ENCODE peak calls at places on chromosomes 13 and 19, in four cellular contexts. A is SK-N-SH, U is GM12878, Z is K562. N is an unnamed sample.

GRCh38 chr13:50357586-50358118 is 342.4 kb downstream of the KCNRG start:
- DNase-seq in Z (peak), U (no peak), A (no peak), N (no peak)

GRCh38 chr13:98564204-98564603 is 12.7 kb downstream of the STK24 start:
- DNase-seq in U (no peak), Z (no peak), A (no peak), N (no peak)

GRCh38 chr19:3880471-3881271 is at the start of gene ATCAY:
- DNase-seq in Z (no peak), A (peak), U (no peak), N (no peak)

GRCh38 chr19:4970558-4971423 is 1.9 kb downstream of the KDM4B start:
- DNase-seq in Z (peak), A (peak), U (no peak), N (peak)

GRCh38 chr19:12364391-12365093 is 941 bp downstream of the ZNF442 start:
- DNase-seq in A (peak), Z (peak), U (no peak), N (no peak)

GRCh38 chr13:111122056-111122455 is 6.9 kb downstream of the ARHGEF7 start:
- DNase-seq in A (no peak), Z (no peak), U (no peak), N (no peak)

GRCh38 chr13:32086366-32086765 is 54.8 kb downstream of the FRY start:
- DNase-seq in Z (no peak), U (no peak), A (no peak), N (no peak)

GRCh38 chr13:57740719-57741118 is 109.2 kb downstream of the PCDH17 start:
- DNase-seq in Z (no peak), A (peak), U (no peak), N (no peak)

GRCh38 chr13:36998624-36999041 is 507 bp downstream of the ALG5 start:
- DNase-seq in A (peak), U (no peak), Z (peak), N (no peak)

GRCh38 chr19:5255602-5256231 is 84.9 kb downstream of the PTPRS start:
- DNase-seq in U (no peak), Z (peak), A (no peak), N (no peak)

GRCh38 chr19:12095111-12095790 is 30.7 kb downstream of the ZNF844 start:
- DNase-seq in Z (no peak), U (no peak), A (no peak), N (no peak)

GRCh38 chr13:51621597-51621996 is 37.3 kb downstream of the WDFY2 start:
- DNase-seq in U (no peak), Z (no peak), A (peak), N (no peak)

GRCh38 chr19:57664269-57665127 is 4.2 kb upstream of the ZSCAN4 start:
- DNase-seq in Z (peak), U (no peak), A (peak), N (peak)

GRCh38 chr19:38213911-38214625 is 10.0 kb downstream of the DPF1 start:
- DNase-seq in Z (no peak), U (peak), A (no peak), N (no peak)

GRCh38 chr19:55484571-55485438 is at the start of gene NAT14:
- DNase-seq in A (peak), U (no peak), Z (peak), N (peak)

GRCh38 chr13:75803175-75803611 is 167.1 kb downstream of the LMO7 start:
- DNase-seq in Z (no peak), U (no peak), A (no peak), N (no peak)
- TF ChIP-seq NFIC in Z (no peak), U (no peak), A (no peak), N (no peak)

GRCh38 chr13:35621989-35622388 is 145.5 kb upstream of the MAB21L1 start:
- DNase-seq in A (no peak), Z (no peak), U (no peak), N (no peak)
- TF ChIP-seq NFIC in A (no peak), Z (no peak), U (no peak), N (no peak)

GRCh38 chr13:28778308-28779215 is 41.6 kb upstream of the MTUS2 start:
- DNase-seq in A (no peak), U (no peak), Z (no peak), N (no peak)
- TF ChIP-seq NFIC in A (no peak), U (no peak), Z (no peak), N (no peak)

GRCh38 chr19:15498910-15499309 is 9.4 kb upstream of the CYP4F22 start:
- DNase-seq in Z (peak), U (no peak), A (no peak), N (no peak)
- TF ChIP-seq NFIC in Z (no peak), U (no peak), A (no peak), N (no peak)

GRCh38 chr13:86572115-86572514 is 772.9 kb upstream of the SLITRK6 start:
- DNase-seq in U (no peak), Z (no peak), A (no peak), N (no peak)
- TF ChIP-seq NFIC in U (no peak), Z (no peak), A (no peak), N (no peak)

GRCh38 chr13:109687559-109688448 is 98.6 kb downstream of the IRS2 start:
- DNase-seq in U (no peak), Z (no peak), A (no peak), N (no peak)

GRCh38 chr13:109682534-109683244 is 103.7 kb downstream of the IRS2 start:
- DNase-seq in Z (no peak), A (no peak), U (no peak), N (no peak)

GRCh38 chr13:109680930-109681329 is 105.5 kb downstream of the IRS2 start:
- DNase-seq in Z (no peak), A (no peak), U (no peak), N (no peak)

GRCh38 chr13:109684084-109684835 is 102.1 kb downstream of the IRS2 start:
- DNase-seq in U (no peak), A (no peak), Z (no peak), N (no peak)

GRCh38 chr13:109684836-109685602 is 101.4 kb downstream of the IRS2 start:
- DNase-seq in Z (no peak), A (no peak), U (no peak), N (no peak)
- TF ChIP-seq NFIC in Z (no peak), A (no peak), U (no peak), N (no peak)

GRCh38 chr13:108322206-108322824 is 52.8 kb downstream of the TNFSF13B start:
- DNase-seq in A (peak), U (peak), Z (peak), N (peak)
- TF ChIP-seq NFIC in A (no peak), U (no peak), Z (no peak), N (no peak)

N was measured in HepG2.